ENCODE peak calls at places on chromosomes 2 and 18, in five cellular contexts. One of them, this sample, is unnamed.

GRCh38 chr2:235048549-235048948 is 96.7 kb downstream of the SH3BP4 start:
- DNase-seq in K562: no peak
- DNase-seq in suprapubic skin: peak
- DNase-seq in HepG2: no peak
- DNase-seq in upper lobe of left lung: no peak
- DNase-seq in this sample: peak

GRCh38 chr18:50791599-50792438 is 28.0 kb downstream of the MRO start:
- DNase-seq in K562: no peak
- DNase-seq in suprapubic skin: no peak
- DNase-seq in HepG2: no peak
- DNase-seq in upper lobe of left lung: no peak
- DNase-seq in this sample: no peak

GRCh38 chr18:25298853-25299274 is 53.1 kb downstream of the ZNF521 start:
- DNase-seq in K562: peak
- DNase-seq in suprapubic skin: no peak
- DNase-seq in HepG2: no peak
- DNase-seq in upper lobe of left lung: no peak
- DNase-seq in this sample: no peak

GRCh38 chr2:11248-11941 is 34.9 kb downstream of the FAM110C start:
- DNase-seq in K562: peak
- DNase-seq in suprapubic skin: peak
- DNase-seq in HepG2: peak
- DNase-seq in upper lobe of left lung: peak
- DNase-seq in this sample: peak

GRCh38 chr18:46866524-46866923 is 50.8 kb downstream of the PIAS2 start:
- DNase-seq in K562: peak
- DNase-seq in suprapubic skin: no peak
- DNase-seq in HepG2: no peak
- DNase-seq in upper lobe of left lung: no peak
- DNase-seq in this sample: no peak

GRCh38 chr2:23524261-23524706 is 139.3 kb downstream of the KLHL29 start:
- DNase-seq in K562: no peak
- DNase-seq in suprapubic skin: no peak
- DNase-seq in HepG2: no peak
- DNase-seq in upper lobe of left lung: peak
- DNase-seq in this sample: no peak

GRCh38 chr2:19846030-19846429 is 55.8 kb downstream of the TTC32 start:
- DNase-seq in K562: no peak
- DNase-seq in suprapubic skin: no peak
- DNase-seq in HepG2: no peak
- DNase-seq in upper lobe of left lung: no peak
- DNase-seq in this sample: peak

GRCh38 chr2:237297421-237298155 is 116.4 kb downstream of the COL6A3 start:
- DNase-seq in K562: no peak
- DNase-seq in suprapubic skin: no peak
- DNase-seq in HepG2: peak
- DNase-seq in upper lobe of left lung: no peak
- DNase-seq in this sample: no peak

GRCh38 chr18:37238271-37238670 is 327.3 kb downstream of the CELF4 start:
- DNase-seq in K562: no peak
- DNase-seq in suprapubic skin: no peak
- DNase-seq in HepG2: no peak
- DNase-seq in upper lobe of left lung: no peak
- DNase-seq in this sample: no peak

GRCh38 chr2:231699006-231699405 is 9.3 kb upstream of the PTMA start:
- DNase-seq in K562: no peak
- DNase-seq in suprapubic skin: no peak
- DNase-seq in HepG2: no peak
- DNase-seq in upper lobe of left lung: no peak
- DNase-seq in this sample: no peak

GRCh38 chr2:188091235-188091634 is 200.4 kb upstream of the GULP1 start:
- DNase-seq in K562: no peak
- DNase-seq in suprapubic skin: no peak
- DNase-seq in HepG2: no peak
- DNase-seq in upper lobe of left lung: no peak
- DNase-seq in this sample: no peak

GRCh38 chr18:31513189-31513907 is 15.4 kb downstream of the DSG2 start:
- DNase-seq in K562: no peak
- DNase-seq in suprapubic skin: no peak
- DNase-seq in HepG2: peak
- DNase-seq in upper lobe of left lung: no peak
- DNase-seq in this sample: no peak

GRCh38 chr2:159506764-159507406 is 109.5 kb downstream of the BAZ2B start:
- DNase-seq in K562: no peak
- DNase-seq in suprapubic skin: no peak
- DNase-seq in HepG2: no peak
- DNase-seq in upper lobe of left lung: no peak
- DNase-seq in this sample: no peak

GRCh38 chr2:225742487-225742886 is 343.0 kb downstream of the NYAP2 start:
- DNase-seq in K562: no peak
- DNase-seq in suprapubic skin: no peak
- DNase-seq in HepG2: no peak
- DNase-seq in upper lobe of left lung: no peak
- DNase-seq in this sample: no peak

GRCh38 chr18:76658627-76659026 is 163.6 kb upstream of the ZNF516 start:
- DNase-seq in K562: peak
- DNase-seq in suprapubic skin: no peak
- DNase-seq in HepG2: no peak
- DNase-seq in upper lobe of left lung: no peak
- DNase-seq in this sample: no peak

GRCh38 chr2:42474765-42475454 is 18.9 kb downstream of the KCNG3 start:
- DNase-seq in K562: no peak
- DNase-seq in suprapubic skin: no peak
- DNase-seq in HepG2: peak
- DNase-seq in upper lobe of left lung: no peak
- DNase-seq in this sample: no peak

GRCh38 chr2:69688212-69688611 is 44.7 kb upstream of the AAK1 start:
- DNase-seq in K562: no peak
- DNase-seq in suprapubic skin: no peak
- DNase-seq in HepG2: no peak
- DNase-seq in upper lobe of left lung: no peak
- DNase-seq in this sample: no peak

GRCh38 chr2:9975805-9976447 is 24.4 kb downstream of the GRHL1 start:
- DNase-seq in K562: peak
- DNase-seq in suprapubic skin: no peak
- DNase-seq in HepG2: no peak
- DNase-seq in upper lobe of left lung: no peak
- DNase-seq in this sample: no peak

GRCh38 chr2:98412751-98413445 is 31.8 kb upstream of the INPP4A start:
- DNase-seq in K562: peak
- DNase-seq in suprapubic skin: no peak
- DNase-seq in HepG2: peak
- DNase-seq in upper lobe of left lung: no peak
- DNase-seq in this sample: no peak

GRCh38 chr2:9844036-9844483 is 786 bp downstream of the TAF1B start:
- DNase-seq in K562: peak
- DNase-seq in suprapubic skin: no peak
- DNase-seq in HepG2: no peak
- DNase-seq in upper lobe of left lung: no peak
- DNase-seq in this sample: no peak

GRCh38 chr2:188517549-188518255 is 226.0 kb downstream of the GULP1 start:
- DNase-seq in K562: no peak
- DNase-seq in suprapubic skin: no peak
- DNase-seq in HepG2: no peak
- DNase-seq in upper lobe of left lung: no peak
- DNase-seq in this sample: no peak

GRCh38 chr2:151056870-151057269 is 204.8 kb downstream of the RBM43 start:
- DNase-seq in K562: no peak
- DNase-seq in suprapubic skin: no peak
- DNase-seq in HepG2: no peak
- DNase-seq in upper lobe of left lung: no peak
- DNase-seq in this sample: no peak

GRCh38 chr2:207394812-207395534 is 134.8 kb upstream of the CREB1 start:
- DNase-seq in K562: peak
- DNase-seq in suprapubic skin: no peak
- DNase-seq in HepG2: no peak
- DNase-seq in upper lobe of left lung: no peak
- DNase-seq in this sample: no peak

GRCh38 chr18:10353791-10354190 is 100.6 kb upstream of the APCDD1 start:
- DNase-seq in K562: no peak
- DNase-seq in suprapubic skin: no peak
- DNase-seq in HepG2: no peak
- DNase-seq in upper lobe of left lung: no peak
- DNase-seq in this sample: no peak

GRCh38 chr2:40282428-40282827 is 169.5 kb downstream of the SLC8A1 start:
- DNase-seq in K562: no peak
- DNase-seq in suprapubic skin: no peak
- DNase-seq in HepG2: no peak
- DNase-seq in upper lobe of left lung: no peak
- DNase-seq in this sample: no peak

GRCh38 chr18:10113156-10114022 is 199.6 kb downstream of the VAPA start:
- DNase-seq in K562: no peak
- DNase-seq in suprapubic skin: no peak
- DNase-seq in HepG2: no peak
- DNase-seq in upper lobe of left lung: no peak
- DNase-seq in this sample: no peak

GRCh38 chr2:20616341-20616871 is 34.5 kb downstream of the HS1BP3 start:
- DNase-seq in K562: no peak
- DNase-seq in suprapubic skin: peak
- DNase-seq in HepG2: no peak
- DNase-seq in upper lobe of left lung: no peak
- DNase-seq in this sample: peak

GRCh38 chr18:62663731-62664336 is 51.5 kb upstream of the PHLPP1 start:
- DNase-seq in K562: peak
- DNase-seq in suprapubic skin: no peak
- DNase-seq in HepG2: no peak
- DNase-seq in upper lobe of left lung: no peak
- DNase-seq in this sample: no peak

GRCh38 chr2:75894170-75894569 is 183.5 kb upstream of the GCFC2 start:
- DNase-seq in K562: peak
- DNase-seq in suprapubic skin: no peak
- DNase-seq in HepG2: no peak
- DNase-seq in upper lobe of left lung: no peak
- DNase-seq in this sample: no peak
- H3K27ac ChIP-seq in K562: no peak
- H3K27ac ChIP-seq in suprapubic skin: no peak
- H3K27ac ChIP-seq in HepG2: no peak
- H3K27ac ChIP-seq in upper lobe of left lung: no peak
- H3K27ac ChIP-seq in this sample: no peak

GRCh38 chr2:226943862-226944610 is 108.2 kb downstream of the RHBDD1 start:
- DNase-seq in K562: no peak
- DNase-seq in suprapubic skin: no peak
- DNase-seq in HepG2: no peak
- DNase-seq in upper lobe of left lung: no peak
- DNase-seq in this sample: no peak
- TF ChIP-seq POLR2AphosphoS5 in K562: no peak
- TF ChIP-seq POLR2AphosphoS5 in suprapubic skin: no peak
- TF ChIP-seq POLR2AphosphoS5 in HepG2: no peak
- TF ChIP-seq POLR2AphosphoS5 in upper lobe of left lung: no peak
- TF ChIP-seq POLR2AphosphoS5 in this sample: no peak

GRCh38 chr2:216116418-216116817 is 7.3 kb downstream of the XRCC5 start:
- DNase-seq in K562: no peak
- DNase-seq in suprapubic skin: no peak
- DNase-seq in HepG2: no peak
- DNase-seq in upper lobe of left lung: no peak
- DNase-seq in this sample: no peak

GRCh38 chr2:216119986-216120385 is 10.8 kb downstream of the XRCC5 start:
- DNase-seq in K562: no peak
- DNase-seq in suprapubic skin: no peak
- DNase-seq in HepG2: no peak
- DNase-seq in upper lobe of left lung: no peak
- DNase-seq in this sample: no peak

GRCh38 chr2:216119144-216119543 is 10.0 kb downstream of the XRCC5 start:
- DNase-seq in K562: no peak
- DNase-seq in suprapubic skin: no peak
- DNase-seq in HepG2: no peak
- DNase-seq in upper lobe of left lung: no peak
- DNase-seq in this sample: no peak

GRCh38 chr2:216117566-216117965 is 8.4 kb downstream of the XRCC5 start:
- DNase-seq in K562: no peak
- DNase-seq in suprapubic skin: no peak
- DNase-seq in HepG2: no peak
- DNase-seq in upper lobe of left lung: no peak
- DNase-seq in this sample: no peak

DNA sequence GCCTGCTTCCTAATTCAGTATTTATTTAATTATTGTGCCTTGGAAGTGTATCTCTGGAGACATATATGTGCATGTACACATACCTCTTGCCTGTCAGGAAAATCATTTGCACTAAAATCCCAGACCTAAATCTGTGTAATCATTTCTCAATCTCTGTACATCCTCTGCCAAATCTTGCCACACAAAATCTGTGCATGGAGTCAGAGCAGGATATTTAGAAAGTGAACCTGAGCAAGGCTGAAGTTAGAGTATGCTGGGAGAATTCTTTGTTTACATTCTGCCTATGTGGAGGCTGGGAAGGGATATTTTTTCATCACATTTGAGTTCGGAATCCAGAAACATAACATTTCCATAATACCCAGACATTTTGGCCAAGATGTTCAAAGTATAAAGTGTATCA is 9.3 kb downstream of the XRCC5 start:
- DNase-seq in K562: no peak
- DNase-seq in suprapubic skin: no peak
- DNase-seq in HepG2: no peak
- DNase-seq in upper lobe of left lung: no peak
- DNase-seq in this sample: no peak
- TF ChIP-seq POLR2A in K562: no peak
- TF ChIP-seq POLR2A in suprapubic skin: no peak
- TF ChIP-seq POLR2A in HepG2: no peak
- TF ChIP-seq POLR2A in upper lobe of left lung: no peak
- TF ChIP-seq POLR2A in this sample: no peak

GRCh38 chr2:113709022-113709421 is 47.4 kb downstream of the SLC35F5 start:
- DNase-seq in K562: no peak
- DNase-seq in suprapubic skin: no peak
- DNase-seq in HepG2: no peak
- DNase-seq in upper lobe of left lung: no peak
- DNase-seq in this sample: no peak

GRCh38 chr2:113703404-113704299 is 52.8 kb downstream of the SLC35F5 start:
- DNase-seq in K562: no peak
- DNase-seq in suprapubic skin: no peak
- DNase-seq in HepG2: no peak
- DNase-seq in upper lobe of left lung: no peak
- DNase-seq in this sample: no peak

GRCh38 chr2:113707106-113707505 is 49.3 kb downstream of the SLC35F5 start:
- DNase-seq in K562: no peak
- DNase-seq in suprapubic skin: no peak
- DNase-seq in HepG2: peak
- DNase-seq in upper lobe of left lung: no peak
- DNase-seq in this sample: no peak

GRCh38 chr2:113700186-113700841 is 56.1 kb downstream of the SLC35F5 start:
- DNase-seq in K562: peak
- DNase-seq in suprapubic skin: no peak
- DNase-seq in HepG2: peak
- DNase-seq in upper lobe of left lung: no peak
- DNase-seq in this sample: no peak

DNA sequence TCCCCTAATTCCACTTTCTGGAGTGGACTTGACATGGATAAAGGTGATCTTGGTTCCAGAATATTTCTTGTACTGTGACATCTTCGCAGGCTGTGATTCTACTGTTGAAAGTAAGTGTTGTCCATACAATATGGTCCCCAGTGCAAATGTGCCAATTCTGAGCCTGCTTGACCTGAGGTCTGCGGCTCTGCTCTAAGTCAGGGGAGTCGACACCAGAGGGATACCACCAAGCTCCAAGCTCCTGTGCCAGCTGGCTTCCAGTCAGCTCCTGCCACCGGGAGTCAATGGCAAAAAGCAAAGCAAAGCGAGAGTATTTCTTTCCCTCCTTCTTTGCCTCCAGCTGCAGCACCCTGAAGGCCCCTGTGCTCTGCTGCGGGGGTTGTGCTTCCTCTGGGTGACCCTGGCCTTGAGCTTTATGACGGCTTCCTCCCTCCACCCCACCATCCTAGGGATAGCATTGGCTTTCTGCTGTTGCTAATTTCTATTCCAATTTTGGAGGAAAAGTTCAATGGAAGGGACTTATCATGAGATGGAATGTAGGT is 50.4 kb downstream of the SLC35F5 start:
- DNase-seq in K562: no peak
- DNase-seq in suprapubic skin: no peak
- DNase-seq in HepG2: no peak
- DNase-seq in upper lobe of left lung: no peak
- DNase-seq in this sample: no peak
- H3K27ac ChIP-seq in K562: no peak
- H3K27ac ChIP-seq in suprapubic skin: no peak
- H3K27ac ChIP-seq in HepG2: no peak
- H3K27ac ChIP-seq in upper lobe of left lung: no peak
- H3K27ac ChIP-seq in this sample: no peak

This sample was measured in breast epithelium.